ENCODE peak calls at places on chromosomes 16 and 17, in six cellular contexts. T is mammary epithelial cell, U is psoas muscle, G is H9, F is pancreas, P is adrenal gland. R is an unnamed sample.
A peak's percentile ranks its signal among the peaks of the same experiment; 100 is the strongest.

GRCh38 chr17:79941088-79942010 is 94.3 kb downstream of the TBC1D16 start:
- DNase-seq in T (no peak), U (peak; percentile 51), F (no peak), G (no peak), P (no peak), R (no peak)

GRCh38 chr16:68539704-68540370 is 746 bp downstream of the ZFP90 start:
- DNase-seq in U (no peak), T (peak; percentile 53), G (peak; percentile 31), P (no peak), F (no peak), R (peak; percentile 8)

GRCh38 chr17:44023545-44024270 is 8.9 kb upstream of the TMEM101 start:
- DNase-seq in G (no peak), P (no peak), F (no peak), U (peak; percentile 23), T (no peak), R (no peak)

GRCh38 chr17:80851277-80851925 is 140.2 kb upstream of the CHMP6 start:
- DNase-seq in P (no peak), G (no peak), T (no peak), U (peak; percentile 45), F (no peak), R (no peak)

GRCh38 chr16:85422374-85423185 is 190.5 kb upstream of the GSE1 start:
- DNase-seq in F (peak; percentile 95), U (peak; percentile 48), G (no peak), T (no peak), P (no peak), R (no peak)

GRCh38 chr16:30758988-30759461 is 2.8 kb downstream of the CFAP119 start:
- DNase-seq in P (no peak), G (no peak), U (peak; percentile 51), T (no peak), F (peak; percentile 12), R (no peak)

GRCh38 chr17:80146121-80147034 is 550 bp downstream of the EIF4A3 start:
- DNase-seq in F (no peak), U (no peak), T (no peak), P (no peak), G (no peak), R (no peak)

GRCh38 chr16:24645739-24646645 is 83.5 kb upstream of the TNRC6A start:
- DNase-seq in U (no peak), G (no peak), F (no peak), T (peak; percentile 98), P (peak; percentile 63), R (no peak)

GRCh38 chr17:62163847-62164246 is 98.8 kb upstream of the MED13 start:
- DNase-seq in F (peak; percentile 33), T (no peak), G (no peak), P (no peak), U (no peak), R (no peak)

GRCh38 chr17:5203178-5203907 is 11.7 kb upstream of the ZNF594 start:
- DNase-seq in P (peak; percentile 45), U (no peak), T (no peak), F (no peak), G (no peak), R (no peak)

GRCh38 chr16:57538235-57538711 is 1.9 kb upstream of the CCDC102A start:
- DNase-seq in G (no peak), U (no peak), F (no peak), T (no peak), P (no peak), R (no peak)

GRCh38 chr17:4446326-4447051 is 12.7 kb downstream of the SPNS3 start:
- DNase-seq in U (peak; percentile 43), T (no peak), P (no peak), G (no peak), F (no peak), R (no peak)

GRCh38 chr17:68792042-68792685 is 163.0 kb downstream of the ABCA8 start:
- DNase-seq in U (no peak), P (no peak), F (no peak), G (no peak), T (no peak), R (no peak)

GRCh38 chr17:4635823-4636375 is 5.6 kb downstream of the ALOX15 start:
- DNase-seq in G (peak; percentile 41), U (no peak), P (no peak), F (no peak), T (no peak), R (no peak)

GRCh38 chr16:1106659-1107058 is 10.6 kb upstream of the C1QTNF8 start:
- DNase-seq in F (no peak), U (no peak), P (no peak), T (no peak), G (no peak), R (no peak)
- TF ChIP-seq CTCF in F (no peak), U (no peak), P (no peak), T (no peak), G (no peak), R (no peak)

DNA sequence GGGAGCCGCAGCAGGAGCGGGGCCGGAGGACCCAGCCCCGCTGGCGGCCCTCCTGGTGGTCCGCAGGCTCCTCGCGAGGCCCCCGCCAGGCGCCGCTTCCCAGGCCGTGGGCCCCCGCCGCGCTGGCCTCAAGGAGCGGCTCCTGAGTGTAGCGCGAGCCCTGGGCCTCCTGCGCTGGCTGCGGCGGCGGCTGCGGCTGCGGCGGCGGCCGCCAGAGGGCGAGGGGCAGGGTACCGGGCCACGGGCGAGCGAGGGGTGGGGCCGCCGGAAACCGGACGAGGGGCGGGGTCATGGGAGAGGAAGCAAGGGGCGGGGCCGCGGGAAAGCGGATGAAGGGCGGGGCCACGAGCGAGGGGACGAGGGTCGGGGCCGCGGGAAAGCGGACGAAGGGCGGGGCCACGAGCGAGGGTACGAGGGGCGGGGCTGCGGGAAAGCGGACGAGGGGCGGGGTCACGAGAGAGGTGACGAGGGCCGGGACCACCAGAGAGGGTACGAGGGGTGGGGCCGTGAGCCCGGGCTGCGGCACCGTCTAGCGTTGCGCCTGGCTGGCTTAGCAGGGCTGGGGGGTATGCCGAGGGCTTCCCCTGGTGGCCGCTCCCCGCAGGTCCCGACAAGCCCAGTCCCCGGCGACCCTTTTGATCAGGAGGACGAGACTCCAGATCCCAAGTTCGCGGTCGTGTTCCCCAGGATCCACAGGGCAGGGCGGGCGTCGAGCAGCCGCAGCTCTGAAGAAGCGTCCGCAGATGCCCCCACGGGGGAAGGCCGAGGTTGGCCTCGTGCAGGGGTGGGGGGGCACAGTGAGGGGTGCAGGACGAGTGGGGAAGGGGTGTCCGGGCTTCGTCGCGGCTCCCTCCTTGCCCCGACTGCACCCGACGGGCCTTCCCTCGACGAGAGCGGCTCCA is 1.7 kb downstream of the MYO15B start:
- DNase-seq in G (peak; percentile 98), F (peak; percentile 96), U (peak; percentile 98), T (peak; percentile 64), P (peak; percentile 95), R (peak; percentile 99)
- H3K27ac ChIP-seq in G (no peak overlapping the region), F (peak overlapping the region; percentile 88), U (peak overlapping the region; percentile 76), T (no peak overlapping the region), P (peak overlapping the region; percentile 87), R (peak overlapping the region; percentile 56)

GRCh38 chr17:53253956-53254597 is 568.6 kb upstream of the KIF2B start:
- DNase-seq in G (no peak), F (no peak), P (no peak), T (no peak), U (no peak), R (no peak)
- H3K9me3 ChIP-seq in G (no peaks in the 10 kb centered on the region), F (no peaks in the 10 kb centered on the region), P (no peaks in the 10 kb centered on the region), T (peaks cover 8% of the 10 kb centered on the region), U (no peaks in the 10 kb centered on the region), R (no peaks in the 10 kb centered on the region)

GRCh38 chr17:57084802-57085447 is at the start of gene AKAP1:
- DNase-seq in P (peak; percentile 98), G (peak; percentile 99), U (peak; percentile 98), F (peak; percentile 93), T (peak; percentile 94), R (peak; percentile 94)

GRCh38 chr17:57084361-57084801 is 665 bp upstream of the AKAP1 start:
- DNase-seq in G (no peak), F (no peak), T (no peak), U (no peak), P (no peak), R (no peak)

GRCh38 chr17:57086069-57086930 is 1.3 kb downstream of the AKAP1 start:
- DNase-seq in T (peak; percentile 62), P (peak; percentile 39), G (peak; percentile 60), F (peak; percentile 51), U (peak; percentile 64), R (peak; percentile 36)

GRCh38 chr17:57088298-57088697 is 3.3 kb downstream of the AKAP1 start:
- DNase-seq in G (no peak), T (no peak), U (no peak), P (no peak), F (no peak), R (no peak)

GRCh38 chr17:57085448-57086068 is 512 bp downstream of the AKAP1 start:
- DNase-seq in T (peak; percentile 31), P (peak; percentile 59), U (peak; percentile 83), F (peak; percentile 78), G (peak; percentile 71), R (peak; percentile 27)
- TF ChIP-seq CTCF in T (no peak), P (no peak), U (no peak), F (no peak), G (peak; percentile 32), R (no peak)

GRCh38 chr16:79748629-79749028 is 148.1 kb upstream of the MAF start:
- DNase-seq in G (no peak), P (no peak), T (no peak), U (no peak), F (no peak), R (no peak)

GRCh38 chr16:79752421-79752820 is 151.9 kb upstream of the MAF start:
- DNase-seq in G (no peak), U (no peak), F (no peak), P (no peak), T (peak; percentile 80), R (no peak)

GRCh38 chr16:79747688-79748087 is 147.2 kb upstream of the MAF start:
- DNase-seq in G (no peak), U (no peak), F (no peak), T (no peak), P (no peak), R (no peak)

GRCh38 chr16:79754081-79754872 is 153.7 kb upstream of the MAF start:
- DNase-seq in G (no peak), T (no peak), U (no peak), P (no peak), F (no peak), R (no peak)

GRCh38 chr16:79751785-79752184 is 151.2 kb upstream of the MAF start:
- DNase-seq in U (peak; percentile 59), T (peak; percentile 86), G (no peak), F (no peak), P (peak; percentile 34), R (no peak)
- H3K27ac ChIP-seq in U (no peak overlapping the region), T (peak overlapping the region; percentile 48), G (no peak overlapping the region), F (no peak overlapping the region), P (no peak overlapping the region), R (no peak overlapping the region)

DNA sequence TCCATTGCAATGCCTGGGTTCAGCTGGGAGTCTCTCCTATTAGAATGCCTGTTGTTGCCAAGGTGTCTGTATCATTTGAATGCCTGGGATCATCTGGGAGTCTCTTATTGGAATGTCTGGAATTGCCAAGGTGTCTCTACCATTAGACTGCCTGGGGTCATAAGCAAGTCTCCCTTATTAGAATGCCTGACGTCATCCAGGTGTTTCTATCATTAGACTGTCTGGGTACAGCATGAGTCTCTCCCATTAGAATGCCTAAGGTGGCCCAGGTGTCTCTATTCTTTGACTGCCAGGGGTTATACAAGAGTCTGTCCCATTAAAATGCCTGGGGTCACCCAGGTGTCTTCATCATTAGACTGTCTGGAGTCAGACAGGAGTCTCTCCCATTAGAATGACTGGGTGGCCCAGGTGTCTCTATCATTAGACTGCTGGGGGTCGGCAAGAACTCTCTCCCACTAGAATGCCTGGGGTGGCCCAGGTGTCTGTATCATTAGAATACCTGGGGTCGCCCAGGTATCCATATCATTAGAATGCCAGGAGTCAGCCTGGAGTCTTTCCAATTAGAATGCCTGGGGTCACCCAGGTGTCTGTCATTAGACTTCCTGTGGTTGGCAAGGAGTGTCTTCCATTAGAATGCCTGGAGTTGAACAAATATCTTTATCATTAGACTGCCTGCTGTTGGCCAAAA is 2274.0 kb downstream of the TP53TG3F start:
- DNase-seq in F (no peak), P (no peak), U (no peak), G (no peak), T (no peak), R (no peak)
- H3K9me3 ChIP-seq in F (no peaks in the 10 kb centered on the region), P (no peaks in the 10 kb centered on the region), U (no peaks in the 10 kb centered on the region), G (peaks cover 82% of the 10 kb centered on the region), T (peaks cover 24% of the 10 kb centered on the region), R (peaks cover 40% of the 10 kb centered on the region)

GRCh38 chr17:83174859-83175550 is 95.6 kb downstream of the METRNL start:
- DNase-seq in U (no peak), F (peak; percentile 8), T (no peak), P (no peak), G (no peak), R (no peak)
- TF ChIP-seq CTCF in U (no peak), F (no peak), T (no peak), P (no peak), G (no peak), R (no peak)

R was measured in CD4-positive, alpha-beta T cell.